ENCODE peak calls at places on chromosomes 2 and 18, in five cellular contexts. Y, D, B, J and K are unnamed samples.

GRCh38 chr2:217930783-217931563 is 71.8 kb downstream of the TNS1 start:
- DNase-seq in D (no peak), J (no peak), Y (no peak), B (no peak), K (no peak)

GRCh38 chr2:109185338-109185737 is 56.3 kb downstream of the SH3RF3 start:
- DNase-seq in Y (peak; percentile 58), B (no peak), D (no peak), J (no peak), K (no peak)

GRCh38 chr2:150319085-150319484 is 168.4 kb downstream of the RND3 start:
- DNase-seq in B (no peak), Y (no peak), J (no peak), D (no peak), K (no peak)

GRCh38 chr2:48169066-48169724 is 262.9 kb upstream of the FBXO11 start:
- DNase-seq in D (no peak), Y (no peak), J (no peak), B (no peak), K (no peak)

GRCh38 chr2:206462240-206462854 is 19.0 kb downstream of the ADAM23 start:
- DNase-seq in Y (no peak), B (no peak), D (no peak), J (no peak), K (no peak)

GRCh38 chr18:908631-909621 is 4.3 kb downstream of the ADCYAP1 start:
- DNase-seq in J (no peak), D (no peak), Y (no peak), B (no peak), K (no peak)

GRCh38 chr2:219441451-219442205 is 7.0 kb downstream of the SPEG start:
- DNase-seq in Y (peak; percentile 64), J (peak; percentile 44), B (no peak), D (peak; percentile 79), K (peak; percentile 93)

GRCh38 chr2:3637692-3638455 is 20.1 kb upstream of the ALLC start:
- DNase-seq in B (no peak), D (peak; percentile 72), J (peak; percentile 5), Y (peak; percentile 14), K (no peak)

GRCh38 chr2:84865181-84865783 is 15.6 kb downstream of the TRABD2A start:
- DNase-seq in Y (no peak), D (no peak), J (no peak), B (no peak), K (no peak)

GRCh38 chr18:23599809-23600208 is 13.5 kb upstream of the NPC1 start:
- DNase-seq in D (no peak), Y (no peak), J (no peak), B (no peak), K (no peak)

GRCh38 chr2:58594175-58594574 is 353.1 kb upstream of the FANCL start:
- DNase-seq in D (no peak), B (no peak), Y (no peak), J (peak; percentile 12), K (peak; percentile 10)

GRCh38 chr18:36809590-36810381 is 19.0 kb downstream of the TPGS2 start:
- DNase-seq in B (no peak), D (no peak), J (peak; percentile 26), Y (peak; percentile 21), K (no peak)

GRCh38 chr18:25862881-25863600 is 227.4 kb downstream of the SS18 start:
- DNase-seq in B (no peak), J (no peak), D (no peak), Y (no peak), K (no peak)

GRCh38 chr2:238525990-238526389 is 99.3 kb downstream of the ASB1 start:
- DNase-seq in Y (no peak), B (no peak), J (no peak), D (no peak), K (no peak)

GRCh38 chr18:9126337-9126736 is 10.2 kb upstream of the ANKRD12 start:
- DNase-seq in D (no peak), J (no peak), B (no peak), Y (no peak), K (no peak)

GRCh38 chr2:23454501-23455120 is 69.6 kb downstream of the KLHL29 start:
- DNase-seq in D (no peak), J (no peak), Y (no peak), B (no peak), K (no peak)

GRCh38 chr2:232264081-232264480 is 114.5 kb upstream of the ALPP start:
- DNase-seq in Y (no peak), J (no peak), D (no peak), B (no peak), K (no peak)

GRCh38 chr2:134919360-134920210 is 963 bp downstream of the CCNT2 start:
- DNase-seq in B (peak; percentile 16), D (no peak), J (peak; percentile 43), Y (no peak), K (no peak)

GRCh38 chr18:79708412-79708811 is 28.8 kb downstream of the CTDP1 start:
- DNase-seq in Y (no peak), B (no peak), D (peak; percentile 61), J (no peak), K (no peak)

GRCh38 chr2:46858697-46859080 is 56.9 kb downstream of the MCFD2 start:
- DNase-seq in D (no peak), B (peak; percentile 50), Y (no peak), J (no peak), K (no peak)

GRCh38 chr18:31574359-31574758 is 17.3 kb upstream of the TTR start:
- DNase-seq in J (no peak), B (no peak), Y (no peak), D (no peak), K (no peak)

GRCh38 chr2:163934134-163934533 is 198.3 kb upstream of the FIGN start:
- DNase-seq in J (no peak), B (no peak), D (no peak), Y (no peak), K (no peak)

GRCh38 chr18:79169958-79170555 is 100.9 kb downstream of the ATP9B start:
- DNase-seq in B (no peak), Y (no peak), D (no peak), J (no peak), K (no peak)

GRCh38 chr2:24613154-24613814 is 122.2 kb downstream of the NCOA1 start:
- DNase-seq in D (no peak), B (no peak), Y (no peak), J (no peak), K (peak; percentile 5)

DNA sequence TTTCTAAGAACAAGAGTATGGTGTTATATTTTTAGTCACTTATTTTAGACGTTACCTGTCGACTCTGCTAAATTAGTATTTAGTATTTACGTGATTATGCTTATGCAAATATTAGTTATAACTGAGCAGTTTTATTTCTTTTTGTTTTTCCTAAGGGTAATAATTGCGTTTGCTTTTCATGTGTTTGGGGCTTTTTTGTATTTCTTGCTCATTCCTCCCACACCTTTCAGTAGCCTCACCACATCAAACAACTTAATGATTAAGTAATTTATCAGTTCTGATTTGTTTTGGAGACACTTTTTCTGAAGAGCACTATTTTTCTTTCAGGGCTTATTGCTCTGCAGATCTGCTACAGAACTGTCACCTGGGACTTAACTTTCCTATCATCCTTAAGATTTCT is 7.5 kb downstream of the SLC4A1AP start:
- DNase-seq in B (no peak), J (no peak), Y (no peak), D (no peak), K (no peak)
- TF ChIP-seq POLR2A in B (no peak), J (no peak), Y (no peak), D (no peak), K (no peak)

DNA sequence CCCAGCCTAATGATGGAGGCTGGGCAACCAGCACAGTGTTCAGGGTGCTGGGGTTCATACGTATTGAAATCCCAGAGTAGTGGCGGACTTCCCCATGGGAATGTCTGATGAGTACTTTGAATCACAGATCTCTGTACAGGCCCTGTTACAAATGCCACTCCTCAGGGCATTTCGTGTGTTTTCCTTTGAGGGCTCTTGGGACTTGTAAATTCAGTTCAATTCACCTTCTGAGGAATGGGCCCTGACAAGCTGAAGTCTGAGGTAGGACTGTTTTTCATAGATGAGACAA is 288 bp upstream of the RDH14 start:
- DNase-seq in D (no peak), B (no peak), J (no peak), Y (no peak), K (no peak)
- TF ChIP-seq POLR2A in D (no peak), B (no peak), J (no peak), Y (no peak), K (peak; percentile 31)

DNA sequence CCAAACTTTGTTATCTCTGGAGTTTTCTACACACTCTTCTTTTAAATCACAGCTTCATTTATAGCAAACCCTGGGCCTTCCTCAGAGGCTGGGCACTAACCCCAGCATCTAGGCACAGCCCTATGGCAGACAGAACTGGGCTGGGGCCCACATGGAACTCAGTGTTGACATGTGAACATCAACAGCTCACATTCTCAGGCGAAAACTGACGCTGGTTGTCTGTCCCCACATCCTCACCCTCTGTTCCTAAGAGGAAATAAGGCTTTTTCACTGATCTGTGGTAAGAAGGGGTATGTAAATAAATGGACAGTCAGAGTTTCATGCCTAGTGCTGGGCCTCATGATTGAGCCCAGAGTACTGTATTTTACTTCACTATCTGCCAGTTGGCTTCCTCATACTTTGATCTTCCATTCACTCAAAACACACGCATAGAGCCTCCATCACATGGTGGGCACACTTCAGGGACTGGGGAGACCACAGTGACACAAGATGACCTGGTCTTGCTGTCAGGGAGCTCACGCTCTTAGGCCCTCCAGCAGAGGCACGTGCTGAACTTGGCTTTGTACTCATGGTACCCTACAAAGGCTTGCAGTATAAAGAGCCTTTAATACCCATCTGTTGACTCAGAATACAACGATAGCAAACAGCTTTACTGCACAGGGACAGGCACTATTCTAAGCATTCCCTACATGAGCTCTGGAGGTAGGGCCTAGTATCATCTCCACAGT is 43.0 kb downstream of the EFEMP1 start:
- DNase-seq in Y (no peak), J (no peak), D (no peak), B (no peak), K (no peak)
- TF ChIP-seq POLR2A in Y (no peak), J (no peak), D (no peak), B (no peak), K (no peak)

GRCh38 chr2:10120158-10120937 is 2.2 kb upstream of the RRM2 start:
- DNase-seq in D (peak; percentile 98), B (peak; percentile 85), Y (peak; percentile 94), J (peak; percentile 97), K (peak; percentile 88)

GRCh38 chr2:10124538-10125045 is 2.1 kb downstream of the RRM2 start:
- DNase-seq in D (peak; percentile 13), B (peak; percentile 78), Y (no peak), J (peak; percentile 46), K (no peak)

GRCh38 chr2:10120938-10121574 is 1.5 kb upstream of the RRM2 start:
- DNase-seq in D (peak; percentile 0), J (peak; percentile 31), Y (no peak), B (no peak), K (no peak)

GRCh38 chr2:10123281-10123680 is 742 bp downstream of the RRM2 start:
- DNase-seq in D (peak; percentile 70), J (no peak), Y (no peak), B (no peak), K (no peak)

DNA sequence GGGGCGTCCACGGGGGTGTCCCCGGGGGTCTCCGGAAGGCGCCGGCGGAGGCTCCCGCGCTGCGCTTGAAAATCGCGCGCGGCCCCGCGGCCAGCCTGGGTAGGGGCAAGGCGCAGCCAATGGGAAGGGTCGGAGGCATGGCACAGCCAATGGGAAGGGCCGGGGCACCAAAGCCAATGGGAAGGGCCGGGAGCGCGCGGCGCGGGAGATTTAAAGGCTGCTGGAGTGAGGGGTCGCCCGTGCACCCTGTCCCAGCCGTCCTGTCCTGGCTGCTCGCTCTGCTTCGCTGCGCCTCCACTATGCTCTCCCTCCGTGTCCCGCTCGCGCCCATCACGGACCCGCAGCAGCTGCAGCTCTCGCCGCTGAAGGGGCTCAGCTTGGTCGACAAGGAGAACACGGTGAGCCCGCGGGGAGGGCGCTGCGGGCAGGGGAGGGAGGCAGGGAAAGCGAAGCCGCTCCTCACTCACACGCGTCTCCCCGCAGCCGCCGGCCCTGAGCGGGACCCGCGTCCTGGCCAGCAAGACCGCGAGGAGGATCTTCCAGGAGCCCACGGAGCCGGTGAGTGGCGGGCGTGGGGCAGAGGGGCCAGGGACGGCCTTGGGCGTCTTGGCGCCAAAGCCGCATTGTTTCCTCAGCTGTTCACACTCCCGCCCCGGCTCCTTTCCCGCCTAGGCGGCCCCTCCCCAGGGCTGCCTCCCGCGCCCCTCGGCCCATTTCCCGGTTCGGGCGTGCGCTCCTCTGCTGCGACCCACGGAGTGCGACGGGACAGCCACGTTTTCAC is at the start of gene RRM2:
- DNase-seq in Y (peak; percentile 92), J (peak; percentile 89), B (peak; percentile 85), D (peak; percentile 94), K (peak; percentile 86)
- TF ChIP-seq POLR2A in Y (no peak), J (peak; percentile 10), B (no peak), D (no peak), K (peak; percentile 98)